ENCODE peak calls at places on chromosomes 4 and X, in eight cellular contexts. One of them, this sample, is unnamed.

GRCh38 chr4:115360441-115360840 is 247.0 kb upstream of the NDST4 start:
- DNase-seq in right lobe of liver: no peak
- DNase-seq in adrenal gland: no peak
- DNase-seq in stomach: no peak
- DNase-seq in body of pancreas: no peak
- DNase-seq in IMR-90: no peak
- DNase-seq in esophagus squamous epithelium: no peak
- DNase-seq in A549: no peak
- DNase-seq in this sample: no peak

GRCh38 chr4:41095973-41096372 is 118.4 kb downstream of the APBB2 start:
- DNase-seq in right lobe of liver: no peak
- DNase-seq in adrenal gland: no peak
- DNase-seq in stomach: no peak
- DNase-seq in body of pancreas: no peak
- DNase-seq in IMR-90: peak
- DNase-seq in esophagus squamous epithelium: no peak
- DNase-seq in A549: no peak
- DNase-seq in this sample: no peak

GRCh38 chr4:87557348-87557747 is 28.2 kb upstream of the SPARCL1 start:
- DNase-seq in right lobe of liver: no peak
- DNase-seq in adrenal gland: no peak
- DNase-seq in stomach: no peak
- DNase-seq in body of pancreas: no peak
- DNase-seq in IMR-90: no peak
- DNase-seq in esophagus squamous epithelium: no peak
- DNase-seq in A549: peak
- DNase-seq in this sample: no peak

GRCh38 chr4:76023381-76023780 is at the start of gene CXCL10:
- DNase-seq in right lobe of liver: no peak
- DNase-seq in adrenal gland: no peak
- DNase-seq in stomach: no peak
- DNase-seq in body of pancreas: no peak
- DNase-seq in IMR-90: peak
- DNase-seq in esophagus squamous epithelium: no peak
- DNase-seq in A549: no peak
- DNase-seq in this sample: no peak

GRCh38 chr4:60847614-60848013 is 352.5 kb upstream of the ADGRL3 start:
- DNase-seq in right lobe of liver: no peak
- DNase-seq in adrenal gland: no peak
- DNase-seq in stomach: no peak
- DNase-seq in body of pancreas: no peak
- DNase-seq in IMR-90: no peak
- DNase-seq in esophagus squamous epithelium: no peak
- DNase-seq in A549: no peak
- DNase-seq in this sample: no peak

GRCh38 chr4:58515206-58515605 is 1405.0 kb upstream of the IGFBP7 start:
- DNase-seq in right lobe of liver: no peak
- DNase-seq in adrenal gland: no peak
- DNase-seq in stomach: no peak
- DNase-seq in body of pancreas: no peak
- DNase-seq in IMR-90: no peak
- DNase-seq in esophagus squamous epithelium: no peak
- DNase-seq in A549: no peak
- DNase-seq in this sample: no peak

GRCh38 chr4:44629280-44629866 is 22.1 kb downstream of the YIPF7 start:
- DNase-seq in right lobe of liver: no peak
- DNase-seq in adrenal gland: peak
- DNase-seq in stomach: no peak
- DNase-seq in body of pancreas: peak
- DNase-seq in IMR-90: peak
- DNase-seq in esophagus squamous epithelium: no peak
- DNase-seq in A549: peak
- DNase-seq in this sample: no peak

GRCh38 chr4:103198111-103198765 is at the start of gene CENPE:
- DNase-seq in right lobe of liver: peak
- DNase-seq in adrenal gland: peak
- DNase-seq in stomach: peak
- DNase-seq in body of pancreas: peak
- DNase-seq in IMR-90: peak
- DNase-seq in esophagus squamous epithelium: peak
- DNase-seq in A549: peak
- DNase-seq in this sample: peak

GRCh38 chrX:56729152-56729557 is at the start of gene NBDY:
- DNase-seq in right lobe of liver: peak
- DNase-seq in adrenal gland: peak
- DNase-seq in stomach: peak
- DNase-seq in body of pancreas: peak
- DNase-seq in IMR-90: peak
- DNase-seq in esophagus squamous epithelium: no peak
- DNase-seq in A549: peak
- DNase-seq in this sample: peak

GRCh38 chrX:134548257-134548732 is 88.3 kb downstream of the HPRT1 start:
- DNase-seq in right lobe of liver: no peak
- DNase-seq in adrenal gland: no peak
- DNase-seq in stomach: no peak
- DNase-seq in body of pancreas: no peak
- DNase-seq in IMR-90: no peak
- DNase-seq in esophagus squamous epithelium: no peak
- DNase-seq in A549: no peak
- DNase-seq in this sample: no peak
- H3K4me3 ChIP-seq in right lobe of liver: peak
- H3K4me3 ChIP-seq in adrenal gland: no peak
- H3K4me3 ChIP-seq in stomach: peak
- H3K4me3 ChIP-seq in body of pancreas: no peak
- H3K4me3 ChIP-seq in IMR-90: peak
- H3K4me3 ChIP-seq in esophagus squamous epithelium: no peak
- H3K4me3 ChIP-seq in A549: peak
- H3K4me3 ChIP-seq in this sample: peak

DNA sequence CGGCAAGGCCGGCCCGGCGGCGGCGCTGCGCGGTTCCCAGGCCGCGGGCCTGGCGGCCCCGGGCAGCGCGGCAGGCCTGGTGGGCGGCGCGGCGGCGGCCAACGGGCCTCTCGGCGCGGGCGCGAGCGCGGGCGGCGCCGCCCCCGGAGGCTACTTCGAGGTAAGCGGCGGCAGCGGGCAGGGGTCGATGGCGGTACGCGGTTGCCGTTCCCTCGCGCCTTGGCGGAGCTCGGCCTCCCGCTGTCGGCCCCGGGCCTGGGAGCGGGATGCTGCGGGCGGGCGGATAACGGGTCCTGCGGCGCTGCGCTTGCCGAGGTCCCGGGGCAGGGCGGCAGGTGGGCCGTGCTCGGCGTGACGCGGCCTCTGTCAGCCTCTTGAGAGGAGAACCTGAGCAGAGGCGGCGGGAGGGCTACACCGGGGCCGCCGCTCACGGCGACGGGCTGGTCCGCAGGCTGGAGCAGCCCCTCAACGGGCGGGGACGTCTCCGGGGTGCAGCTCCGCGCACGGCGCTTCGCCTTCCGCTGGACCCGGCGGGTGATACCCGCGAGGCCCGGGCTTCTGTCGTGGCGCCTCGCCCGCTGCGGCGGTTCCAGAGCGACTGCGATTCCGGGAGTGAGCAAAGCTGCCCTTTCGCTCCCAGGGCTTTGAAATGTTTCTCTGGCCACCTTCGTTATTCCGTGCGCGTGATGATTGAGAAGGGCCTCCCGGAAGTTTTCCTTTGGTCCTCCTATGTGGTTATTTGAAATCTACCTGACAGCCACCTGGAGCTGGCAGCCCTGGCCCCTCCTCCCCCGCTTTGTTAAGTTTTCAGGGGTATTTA is 774 bp downstream of the FAM193A start:
- DNase-seq in right lobe of liver: peak
- DNase-seq in adrenal gland: peak
- DNase-seq in stomach: peak
- DNase-seq in body of pancreas: peak
- DNase-seq in IMR-90: peak
- DNase-seq in esophagus squamous epithelium: no peak
- DNase-seq in A549: peak
- DNase-seq in this sample: peak
- TF ChIP-seq POLR2A in right lobe of liver: peak
- TF ChIP-seq POLR2A in adrenal gland: no peak
- TF ChIP-seq POLR2A in stomach: no peak
- TF ChIP-seq POLR2A in body of pancreas: peak
- TF ChIP-seq POLR2A in IMR-90: no peak
- TF ChIP-seq POLR2A in esophagus squamous epithelium: no peak
- TF ChIP-seq POLR2A in A549: no peak
- TF ChIP-seq POLR2A in this sample: no peak

GRCh38 chrX:115330498-115331138 is 41.1 kb downstream of the LUZP4 start:
- DNase-seq in right lobe of liver: no peak
- DNase-seq in adrenal gland: peak
- DNase-seq in stomach: no peak
- DNase-seq in body of pancreas: peak
- DNase-seq in IMR-90: peak
- DNase-seq in esophagus squamous epithelium: no peak
- DNase-seq in A549: peak
- DNase-seq in this sample: peak
- H3K4me3 ChIP-seq in right lobe of liver: no peak
- H3K4me3 ChIP-seq in adrenal gland: no peak
- H3K4me3 ChIP-seq in stomach: no peak
- H3K4me3 ChIP-seq in body of pancreas: no peak
- H3K4me3 ChIP-seq in IMR-90: no peak
- H3K4me3 ChIP-seq in esophagus squamous epithelium: no peak
- H3K4me3 ChIP-seq in A549: peak
- H3K4me3 ChIP-seq in this sample: no peak

GRCh38 chrX:53422091-53422914 is at the start of the genes RIBC1 and SMC1A:
- DNase-seq in right lobe of liver: peak
- DNase-seq in adrenal gland: peak
- DNase-seq in stomach: peak
- DNase-seq in body of pancreas: peak
- DNase-seq in IMR-90: peak
- DNase-seq in esophagus squamous epithelium: peak
- DNase-seq in A549: peak
- DNase-seq in this sample: peak
- TF ChIP-seq POLR2A in right lobe of liver: peak
- TF ChIP-seq POLR2A in adrenal gland: peak
- TF ChIP-seq POLR2A in stomach: no peak
- TF ChIP-seq POLR2A in body of pancreas: peak
- TF ChIP-seq POLR2A in IMR-90: peak
- TF ChIP-seq POLR2A in esophagus squamous epithelium: peak
- TF ChIP-seq POLR2A in A549: peak
- TF ChIP-seq POLR2A in this sample: peak

GRCh38 chr4:148510211-148510610 is 68.0 kb upstream of the NR3C2 start:
- DNase-seq in right lobe of liver: no peak
- DNase-seq in adrenal gland: no peak
- DNase-seq in stomach: no peak
- DNase-seq in body of pancreas: no peak
- DNase-seq in IMR-90: no peak
- DNase-seq in esophagus squamous epithelium: no peak
- DNase-seq in A549: no peak
- DNase-seq in this sample: no peak
- H3K4me3 ChIP-seq in right lobe of liver: no peak
- H3K4me3 ChIP-seq in adrenal gland: no peak
- H3K4me3 ChIP-seq in stomach: no peak
- H3K4me3 ChIP-seq in body of pancreas: no peak
- H3K4me3 ChIP-seq in IMR-90: no peak
- H3K4me3 ChIP-seq in esophagus squamous epithelium: no peak
- H3K4me3 ChIP-seq in A549: no peak
- H3K4me3 ChIP-seq in this sample: no peak

GRCh38 chrX:100870527-100870926 is 3.6 kb downstream of the NOX1 start:
- DNase-seq in right lobe of liver: no peak
- DNase-seq in adrenal gland: no peak
- DNase-seq in stomach: no peak
- DNase-seq in body of pancreas: no peak
- DNase-seq in IMR-90: no peak
- DNase-seq in esophagus squamous epithelium: no peak
- DNase-seq in A549: peak
- DNase-seq in this sample: no peak

GRCh38 chrX:100872161-100872560 is 2.0 kb downstream of the NOX1 start:
- DNase-seq in right lobe of liver: no peak
- DNase-seq in adrenal gland: no peak
- DNase-seq in stomach: no peak
- DNase-seq in body of pancreas: no peak
- DNase-seq in IMR-90: peak
- DNase-seq in esophagus squamous epithelium: no peak
- DNase-seq in A549: peak
- DNase-seq in this sample: no peak

GRCh38 chrX:100874240-100874798 is at the start of gene NOX1:
- DNase-seq in right lobe of liver: no peak
- DNase-seq in adrenal gland: no peak
- DNase-seq in stomach: no peak
- DNase-seq in body of pancreas: no peak
- DNase-seq in IMR-90: peak
- DNase-seq in esophagus squamous epithelium: no peak
- DNase-seq in A549: peak
- DNase-seq in this sample: no peak
- TF ChIP-seq POLR2A in right lobe of liver: no peak
- TF ChIP-seq POLR2A in adrenal gland: no peak
- TF ChIP-seq POLR2A in stomach: no peak
- TF ChIP-seq POLR2A in body of pancreas: no peak
- TF ChIP-seq POLR2A in IMR-90: no peak
- TF ChIP-seq POLR2A in esophagus squamous epithelium: no peak
- TF ChIP-seq POLR2A in A549: no peak
- TF ChIP-seq POLR2A in this sample: no peak

DNA sequence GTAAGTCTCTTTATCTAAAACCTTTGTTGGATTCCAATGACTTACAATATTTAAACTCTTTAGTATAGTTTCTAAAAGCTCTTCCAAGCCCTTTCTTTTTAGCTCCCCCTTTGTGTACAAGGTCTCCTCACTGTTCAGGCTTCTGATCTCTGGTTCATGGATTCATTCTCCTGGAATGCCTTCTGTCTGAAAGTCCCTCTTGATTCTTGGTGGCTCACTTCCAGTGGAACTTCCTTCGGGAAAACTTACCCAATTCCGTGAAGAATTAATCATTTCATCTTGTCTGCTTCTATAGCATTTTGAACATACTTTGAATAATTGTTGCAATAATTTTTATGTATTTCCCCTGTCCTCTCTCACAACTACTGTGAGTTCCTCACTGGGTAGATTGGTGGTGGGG is 3.6 kb downstream of the ARHGAP24 start:
- DNase-seq in right lobe of liver: no peak
- DNase-seq in adrenal gland: no peak
- DNase-seq in stomach: no peak
- DNase-seq in body of pancreas: no peak
- DNase-seq in IMR-90: no peak
- DNase-seq in esophagus squamous epithelium: no peak
- DNase-seq in A549: no peak
- DNase-seq in this sample: no peak
- H3K4me3 ChIP-seq in right lobe of liver: no peak
- H3K4me3 ChIP-seq in adrenal gland: no peak
- H3K4me3 ChIP-seq in stomach: no peak
- H3K4me3 ChIP-seq in body of pancreas: no peak
- H3K4me3 ChIP-seq in IMR-90: no peak
- H3K4me3 ChIP-seq in esophagus squamous epithelium: no peak
- H3K4me3 ChIP-seq in A549: peak
- H3K4me3 ChIP-seq in this sample: no peak

GRCh38 chrX:48676106-48676892 is 7.3 kb upstream of the WAS start:
- DNase-seq in right lobe of liver: peak
- DNase-seq in adrenal gland: peak
- DNase-seq in stomach: peak
- DNase-seq in body of pancreas: peak
- DNase-seq in IMR-90: peak
- DNase-seq in esophagus squamous epithelium: peak
- DNase-seq in A549: peak
- DNase-seq in this sample: peak
- TF ChIP-seq POLR2A in right lobe of liver: peak
- TF ChIP-seq POLR2A in adrenal gland: no peak
- TF ChIP-seq POLR2A in stomach: no peak
- TF ChIP-seq POLR2A in body of pancreas: peak
- TF ChIP-seq POLR2A in IMR-90: no peak
- TF ChIP-seq POLR2A in esophagus squamous epithelium: peak
- TF ChIP-seq POLR2A in A549: peak
- TF ChIP-seq POLR2A in this sample: peak

This sample was measured in ovary.